ENCODE peak calls at places on chromosomes 5 and 9, in nine cellular contexts. Z is vagina, E is stomach, I is lower leg skin, U is GM12891, D is breast epithelium, A is H54, M is heart left ventricle, Y is GM12878. C is an unnamed sample.
A peak's percentile ranks its signal among the peaks of the same experiment; 100 is the strongest.

GRCh38 chr5:133489632-133490031 is 122.7 kb downstream of the FSTL4 start:
- DNase-seq in Z (no peak), E (no peak), I (peak; percentile 40), U (no peak), D (no peak), A (no peak), M (no peak), Y (no peak), C (no peak)

GRCh38 chr9:1759009-1759408 is 256.1 kb upstream of the SMARCA2 start:
- DNase-seq in Z (no peak), E (no peak), I (no peak), U (peak; percentile 20), D (no peak), A (no peak), M (no peak), Y (peak; percentile 94), C (no peak)

GRCh38 chr9:27818348-27818747 is 245.1 kb upstream of the C9orf72 start:
- DNase-seq in Z (no peak), E (no peak), I (no peak), U (no peak), D (no peak), A (no peak), M (no peak), Y (no peak), C (no peak)

GRCh38 chr5:72878854-72879253 is 62.4 kb downstream of the TNPO1 start:
- DNase-seq in Z (no peak), E (no peak), I (no peak), U (no peak), D (no peak), A (no peak), M (no peak), Y (no peak), C (no peak)

GRCh38 chr9:88578486-88579362 is 43.7 kb downstream of the NXNL2 start:
- DNase-seq in Z (no peak), E (peak; percentile 89), I (peak; percentile 96), U (peak; percentile 64), D (peak; percentile 59), A (peak; percentile 94), M (peak; percentile 80), Y (peak; percentile 7), C (peak; percentile 86)

GRCh38 chr9:95516221-95516735 is 493 bp downstream of the PTCH1 start:
- DNase-seq in Z (no peak), E (no peak), I (no peak), U (no peak), D (no peak), A (no peak), M (no peak), Y (no peak), C (peak; percentile 32)

GRCh38 chr5:154937718-154938466 is at the start of gene GEMIN5:
- DNase-seq in Z (no peak), E (peak; percentile 87), I (peak; percentile 96), U (peak; percentile 83), D (peak; percentile 59), A (peak; percentile 75), M (peak; percentile 88), Y (peak; percentile 54), C (peak; percentile 84)

GRCh38 chr5:41418220-41419031 is 92.0 kb downstream of the PLCXD3 start:
- DNase-seq in Z (no peak), E (no peak), I (no peak), U (no peak), D (no peak), A (peak; percentile 38), M (no peak), Y (no peak), C (no peak)

GRCh38 chr5:115298811-115299210 is 2.4 kb upstream of the CCDC112 start:
- DNase-seq in Z (no peak), E (no peak), I (no peak), U (no peak), D (no peak), A (no peak), M (no peak), Y (no peak), C (no peak)

GRCh38 chr9:69877852-69878507 is 57.4 kb downstream of the CFAP95 start:
- DNase-seq in Z (no peak), E (no peak), I (no peak), U (peak; percentile 2), D (no peak), A (no peak), M (no peak), Y (no peak), C (no peak)

GRCh38 chr9:88702985-88703384 is 168.0 kb downstream of the NXNL2 start:
- DNase-seq in Z (no peak), E (no peak), I (no peak), U (no peak), D (no peak), A (no peak), M (no peak), Y (no peak), C (no peak)

GRCh38 chr9:77011973-77012817 is 7.3 kb upstream of the FOXB2 start:
- DNase-seq in Z (no peak), E (peak; percentile 53), I (peak; percentile 92), U (no peak), D (no peak), A (peak; percentile 81), M (peak; percentile 45), Y (no peak), C (peak; percentile 52)

GRCh38 chr9:89022071-89022721 is 30.9 kb downstream of the S1PR3 start:
- DNase-seq in Z (no peak), E (peak; percentile 86), I (no peak), U (no peak), D (peak; percentile 94), A (no peak), M (no peak), Y (no peak), C (no peak)

GRCh38 chr9:21584890-21585289 is 102.8 kb upstream of the IFNE start:
- DNase-seq in Z (no peak), E (no peak), I (no peak), U (no peak), D (no peak), A (no peak), M (no peak), Y (no peak), C (no peak)

GRCh38 chr5:168295574-168296201 is 4.2 kb downstream of the WWC1 start:
- DNase-seq in Z (no peak), E (peak; percentile 71), I (no peak), U (no peak), D (peak; percentile 81), A (peak; percentile 91), M (no peak), Y (no peak), C (peak; percentile 71)

GRCh38 chr5:74288448-74289109 is 351.9 kb downstream of the ENC1 start:
- DNase-seq in Z (no peak), E (no peak), I (no peak), U (no peak), D (no peak), A (no peak), M (no peak), Y (no peak), C (peak; percentile 45)

GRCh38 chr9:117782931-117783788 is 79.0 kb downstream of the TLR4 start:
- DNase-seq in Z (no peak), E (peak; percentile 66), I (peak; percentile 91), U (no peak), D (peak; percentile 57), A (peak; percentile 56), M (peak; percentile 71), Y (peak; percentile 31), C (peak; percentile 65)

GRCh38 chr9:83544002-83544698 is 5.9 kb upstream of the FRMD3 start:
- DNase-seq in Z (no peak), E (peak; percentile 29), I (no peak), U (peak; percentile 28), D (no peak), A (peak; percentile 80), M (no peak), Y (peak; percentile 8), C (peak; percentile 26)

GRCh38 chr9:127877566-127877998 is at the start of gene AK1:
- DNase-seq in Z (no peak), E (peak; percentile 80), I (peak; percentile 96), U (no peak), D (peak; percentile 64), A (peak; percentile 85), M (peak; percentile 88), Y (no peak), C (peak; percentile 89)
- TF ChIP-seq POLR2A in Z (peak; percentile 25), E (no peak), I (no peak), U (no peak), D (no peak), A (peak; percentile 87), M (no peak), Y (no peak), C (peak; percentile 54)

GRCh38 chr5:395156-395920 is 47.6 kb upstream of the EXOC3 start:
- DNase-seq in Z (peak; percentile 92), E (peak; percentile 23), I (peak; percentile 86), U (no peak), D (no peak), A (peak; percentile 78), M (no peak), Y (no peak), C (no peak)

GRCh38 chr5:395921-396714 is 46.9 kb upstream of the EXOC3 start:
- DNase-seq in Z (peak; percentile 84), E (no peak), I (peak; percentile 82), U (no peak), D (no peak), A (no peak), M (no peak), Y (no peak), C (no peak)

GRCh38 chr5:394671-395155 is 48.3 kb upstream of the EXOC3 start:
- DNase-seq in Z (no peak), E (no peak), I (peak; percentile 82), U (no peak), D (no peak), A (no peak), M (no peak), Y (no peak), C (no peak)

GRCh38 chr5:392431-392988 is 50.5 kb upstream of the EXOC3 start:
- DNase-seq in Z (peak; percentile 85), E (peak; percentile 25), I (peak; percentile 83), U (peak; percentile 82), D (peak; percentile 5), A (peak; percentile 83), M (no peak), Y (peak; percentile 95), C (no peak)

GRCh38 chr5:393846-394275 is 49.1 kb upstream of the EXOC3 start:
- DNase-seq in Z (no peak), E (no peak), I (peak; percentile 56), U (no peak), D (peak; percentile 7), A (no peak), M (no peak), Y (no peak), C (no peak)
- TF ChIP-seq POLR2A in Z (no peak), E (no peak), I (no peak), U (no peak), D (no peak), A (no peak), M (no peak), Y (no peak), C (no peak)

GRCh38 chr9:79164396-79164795 is 407.4 kb upstream of the TLE4 start:
- DNase-seq in Z (no peak), E (peak; percentile 70), I (no peak), U (no peak), D (peak; percentile 23), A (no peak), M (no peak), Y (no peak), C (no peak)
- TF ChIP-seq POLR2A in Z (no peak), E (no peak), I (no peak), U (no peak), D (no peak), A (no peak), M (no peak), Y (no peak), C (no peak)

DNA sequence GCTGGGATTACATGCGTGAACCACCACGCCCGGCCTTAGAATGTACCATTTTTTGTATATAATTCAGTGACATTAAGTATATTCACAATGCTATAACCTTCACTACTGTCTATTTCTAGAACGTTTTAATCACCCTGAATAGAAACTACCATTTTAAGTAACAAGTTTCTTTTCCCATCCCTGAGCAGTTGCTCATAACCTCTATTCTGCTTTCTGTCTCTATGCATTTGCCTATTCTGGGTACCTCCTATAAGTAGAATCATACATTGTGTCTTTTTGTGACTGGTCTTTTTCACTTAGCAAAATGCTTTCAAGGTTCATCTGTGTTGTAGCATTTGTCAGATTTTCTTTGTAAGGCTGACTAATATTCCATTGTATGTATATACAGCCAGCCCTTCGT is 39.9 kb downstream of the DDX46 start:
- DNase-seq in Z (no peak), E (no peak), I (no peak), U (no peak), D (no peak), A (no peak), M (no peak), Y (no peak), C (no peak)
- TF ChIP-seq POLR2A in Z (no peak), E (no peak), I (no peak), U (no peak), D (no peak), A (no peak), M (no peak), Y (no peak), C (no peak)

C was measured in body of pancreas.